ENCODE peak calls at places on chromosomes 5 and 9, in five cellular contexts. One of them, this sample, is unnamed.

GRCh38 chr5:56763711-56764466 is 51.5 kb upstream of the MAP3K1 start:
- DNase-seq in iPS DF 6.9: no peak
- DNase-seq in A172: peak
- DNase-seq in GM12865: no peak
- DNase-seq in naive thymus-derived CD8-positive, alpha-beta T cell: no peak
- DNase-seq in this sample: peak

GRCh38 chr9:87670572-87671264 is 55.2 kb upstream of the CTSL start:
- DNase-seq in iPS DF 6.9: no peak
- DNase-seq in A172: no peak
- DNase-seq in GM12865: no peak
- DNase-seq in naive thymus-derived CD8-positive, alpha-beta T cell: no peak
- DNase-seq in this sample: no peak

GRCh38 chr5:153050496-153051179 is 439.8 kb upstream of the GRIA1 start:
- DNase-seq in iPS DF 6.9: no peak
- DNase-seq in A172: no peak
- DNase-seq in GM12865: no peak
- DNase-seq in naive thymus-derived CD8-positive, alpha-beta T cell: no peak
- DNase-seq in this sample: no peak

GRCh38 chr9:91198405-91198804 is 163.3 kb downstream of the AUH start:
- DNase-seq in iPS DF 6.9: no peak
- DNase-seq in A172: no peak
- DNase-seq in GM12865: no peak
- DNase-seq in naive thymus-derived CD8-positive, alpha-beta T cell: no peak
- DNase-seq in this sample: no peak

GRCh38 chr9:138040446-138041430 is 163.2 kb downstream of the CACNA1B start:
- DNase-seq in iPS DF 6.9: no peak
- DNase-seq in A172: no peak
- DNase-seq in GM12865: no peak
- DNase-seq in naive thymus-derived CD8-positive, alpha-beta T cell: no peak
- DNase-seq in this sample: no peak

GRCh38 chr9:13568851-13569618 is 289.5 kb upstream of the MPDZ start:
- DNase-seq in iPS DF 6.9: no peak
- DNase-seq in A172: no peak
- DNase-seq in GM12865: no peak
- DNase-seq in naive thymus-derived CD8-positive, alpha-beta T cell: no peak
- DNase-seq in this sample: no peak

GRCh38 chr5:72347801-72348305 is 27.7 kb downstream of the PTCD2 start:
- DNase-seq in iPS DF 6.9: no peak
- DNase-seq in A172: peak
- DNase-seq in GM12865: no peak
- DNase-seq in naive thymus-derived CD8-positive, alpha-beta T cell: no peak
- DNase-seq in this sample: no peak

GRCh38 chr5:178323961-178324360 is 91.4 kb upstream of the PHYKPL start:
- DNase-seq in iPS DF 6.9: no peak
- DNase-seq in A172: no peak
- DNase-seq in GM12865: peak
- DNase-seq in naive thymus-derived CD8-positive, alpha-beta T cell: no peak
- DNase-seq in this sample: no peak

GRCh38 chr5:40599676-40600075 is 80.0 kb upstream of the PTGER4 start:
- DNase-seq in iPS DF 6.9: no peak
- DNase-seq in A172: no peak
- DNase-seq in GM12865: no peak
- DNase-seq in naive thymus-derived CD8-positive, alpha-beta T cell: no peak
- DNase-seq in this sample: no peak

GRCh38 chr9:32403567-32403966 is 19.1 kb downstream of the ACO1 start:
- DNase-seq in iPS DF 6.9: no peak
- DNase-seq in A172: peak
- DNase-seq in GM12865: no peak
- DNase-seq in naive thymus-derived CD8-positive, alpha-beta T cell: no peak
- DNase-seq in this sample: no peak